ENCODE peak calls at places on chromosomes 6 and 20, in ten cellular contexts. P is transverse colon; F is progenitor cell of endocrine pancreas; B is AG08396; V is OCI-LY7; C is EL; Y is central memory CD4-positive, alpha-beta T cell; U is ELF-1; L is T1000; T is HS-27A. A is an unnamed sample.

GRCh38 chr6:37456126-37456525 is 23.1 kb downstream of the CMTR1 start:
- DNase-seq in P (no peak), F (no peak), B (peak), V (no peak), C (peak), Y (no peak), U (no peak), L (no peak), T (peak), A (no peak)

GRCh38 chr6:169978615-169979161 is 227.3 kb downstream of the ERMARD start:
- DNase-seq in P (no peak), F (no peak), B (peak), V (no peak), C (no peak), Y (no peak), U (no peak), L (no peak), T (no peak), A (no peak)

GRCh38 chr6:22631101-22631500 is 61.7 kb downstream of the HDGFL1 start:
- DNase-seq in P (no peak), F (no peak), B (peak), V (no peak), C (no peak), Y (no peak), U (no peak), L (no peak), T (no peak), A (no peak)

GRCh38 chr6:140923048-140923447 is 1209.7 kb upstream of the GJE1 start:
- DNase-seq in P (no peak), F (no peak), B (no peak), V (no peak), C (no peak), Y (no peak), U (no peak), L (no peak), T (no peak), A (no peak)

GRCh38 chr6:12391472-12391871 is 101.3 kb downstream of the EDN1 start:
- DNase-seq in P (no peak), F (no peak), B (no peak), V (no peak), C (no peak), Y (no peak), U (no peak), L (no peak), T (no peak), A (no peak)

GRCh38 chr6:22113046-22113766 is 183.6 kb downstream of the PRL start:
- DNase-seq in P (no peak), F (no peak), B (peak), V (no peak), C (peak), Y (no peak), U (no peak), L (peak), T (peak), A (no peak)

GRCh38 chr20:5492941-5493340 is 176.2 kb upstream of the PROKR2 start:
- DNase-seq in P (no peak), F (no peak), B (no peak), V (no peak), C (no peak), Y (no peak), U (no peak), L (no peak), T (no peak), A (no peak)

GRCh38 chr20:38706482-38706881 is 17.8 kb upstream of the SLC32A1 start:
- DNase-seq in P (no peak), F (no peak), B (no peak), V (no peak), C (no peak), Y (no peak), U (peak), L (no peak), T (no peak), A (no peak)

GRCh38 chr20:30168025-30168799 is 1089.3 kb upstream of the DEFB115 start:
- DNase-seq in P (no peak), F (no peak), B (no peak), V (no peak), C (no peak), Y (peak), U (peak), L (no peak), T (no peak), A (peak)

GRCh38 chr6:36724514-36725385 is 27.1 kb downstream of the RAB44 start:
- DNase-seq in P (peak), F (peak), B (peak), V (peak), C (peak), Y (no peak), U (peak), L (peak), T (peak), A (peak)

GRCh38 chr6:169883316-169883715 is 131.9 kb downstream of the ERMARD start:
- DNase-seq in P (no peak), F (no peak), B (no peak), V (no peak), C (no peak), Y (no peak), U (no peak), L (no peak), T (no peak), A (no peak)

GRCh38 chr6:167538746-167539145 is 213.9 kb downstream of the TTLL2 start:
- DNase-seq in P (no peak), F (no peak), B (no peak), V (no peak), C (no peak), Y (no peak), U (no peak), L (no peak), T (no peak), A (no peak)

GRCh38 chr6:107460074-107460631 is 789 bp upstream of the PDSS2 start:
- DNase-seq in P (no peak), F (no peak), B (no peak), V (no peak), C (no peak), Y (no peak), U (no peak), L (no peak), T (no peak), A (no peak)

GRCh38 chr6:11730645-11731044 is 48.0 kb downstream of the ADTRP start:
- DNase-seq in P (peak), F (no peak), B (no peak), V (no peak), C (no peak), Y (no peak), U (no peak), L (no peak), T (no peak), A (no peak)

GRCh38 chr20:47502271-47502730 is 614 bp downstream of the NCOA3 start:
- DNase-seq in P (peak), F (no peak), B (peak), V (no peak), C (peak), Y (peak), U (peak), L (no peak), T (peak), A (no peak)

GRCh38 chr6:42101186-42101657 is 41.2 kb downstream of the C6orf132 start:
- DNase-seq in P (peak), F (no peak), B (peak), V (no peak), C (no peak), Y (no peak), U (no peak), L (no peak), T (no peak), A (no peak)

GRCh38 chr20:58510921-58511320 is 4.3 kb downstream of the APCDD1L start:
- DNase-seq in P (no peak), F (no peak), B (no peak), V (no peak), C (no peak), Y (no peak), U (no peak), L (no peak), T (no peak), A (no peak)

GRCh38 chr6:134165827-134166226 is 113.4 kb upstream of the SLC2A12 start:
- DNase-seq in P (no peak), F (no peak), B (no peak), V (no peak), C (no peak), Y (no peak), U (no peak), L (no peak), T (no peak), A (no peak)

GRCh38 chr6:132070356-132070755 is 119.2 kb upstream of the CCN2 start:
- DNase-seq in P (no peak), F (no peak), B (no peak), V (peak), C (no peak), Y (no peak), U (no peak), L (no peak), T (no peak), A (no peak)

GRCh38 chr20:41316602-41317535 is 662 bp downstream of the ZHX3 start:
- DNase-seq in P (peak), F (peak), B (peak), V (peak), C (peak), Y (peak), U (peak), L (peak), T (peak), A (peak)

GRCh38 chr6:12602951-12603710 is 113.4 kb upstream of the PHACTR1 start:
- DNase-seq in P (peak), F (no peak), B (peak), V (peak), C (peak), Y (no peak), U (peak), L (no peak), T (no peak), A (no peak)

GRCh38 chr6:4164456-4164855 is 29.1 kb upstream of the ECI2 start:
- DNase-seq in P (no peak), F (no peak), B (no peak), V (no peak), C (no peak), Y (no peak), U (no peak), L (no peak), T (no peak), A (no peak)

GRCh38 chr6:54188832-54189231 is 77.6 kb downstream of the MLIP start:
- DNase-seq in P (no peak), F (no peak), B (no peak), V (no peak), C (no peak), Y (no peak), U (no peak), L (no peak), T (no peak), A (no peak)

GRCh38 chr20:25744261-25744660 is 47.6 kb upstream of the ZNF337 start:
- DNase-seq in P (no peak), F (no peak), B (no peak), V (no peak), C (no peak), Y (no peak), U (no peak), L (no peak), T (no peak), A (no peak)

GRCh38 chr6:131955192-131955591 is 4.0 kb upstream of the CCN2 start:
- DNase-seq in P (no peak), F (no peak), B (no peak), V (no peak), C (no peak), Y (no peak), U (no peak), L (no peak), T (no peak), A (no peak)

GRCh38 chr6:157635388-157636244 is 187.4 kb upstream of the SNX9 start:
- DNase-seq in P (no peak), F (no peak), B (no peak), V (no peak), C (no peak), Y (no peak), U (peak), L (no peak), T (no peak), A (no peak)

GRCh38 chr20:53162251-53162835 is 190.2 kb downstream of the TSHZ2 start:
- DNase-seq in P (peak), F (no peak), B (peak), V (peak), C (peak), Y (no peak), U (peak), L (peak), T (peak), A (no peak)

GRCh38 chr6:91149914-91150674 is 563.2 kb upstream of the MAP3K7 start:
- DNase-seq in P (no peak), F (no peak), B (no peak), V (no peak), C (no peak), Y (no peak), U (no peak), L (no peak), T (no peak), A (no peak)

GRCh38 chr6:5595184-5595583 is 333.9 kb downstream of the FARS2 start:
- DNase-seq in P (no peak), F (no peak), B (no peak), V (no peak), C (no peak), Y (no peak), U (no peak), L (no peak), T (no peak), A (no peak)

GRCh38 chr6:107033136-107033535 is 5.1 kb downstream of the MTRES1 start:
- DNase-seq in P (no peak), F (no peak), B (peak), V (no peak), C (peak), Y (no peak), U (no peak), L (no peak), T (no peak), A (no peak)

GRCh38 chr6:83917001-83917400 is 57.5 kb downstream of the CYB5R4 start:
- DNase-seq in P (no peak), F (no peak), B (no peak), V (no peak), C (peak), Y (no peak), U (no peak), L (no peak), T (no peak), A (no peak)

GRCh38 chr6:125722886-125723285 is 26.5 kb upstream of the HEY2 start:
- DNase-seq in P (no peak), F (no peak), B (no peak), V (no peak), C (no peak), Y (no peak), U (no peak), L (no peak), T (no peak), A (no peak)

GRCh38 chr6:13407368-13407708 is 79.0 kb upstream of the TBC1D7 start:
- DNase-seq in P (no peak), F (no peak), B (no peak), V (no peak), C (no peak), Y (no peak), U (no peak), L (no peak), T (no peak), A (no peak)

GRCh38 chr6:152087701-152088100 is 280.2 kb downstream of the ESR1 start:
- DNase-seq in P (no peak), F (no peak), B (no peak), V (no peak), C (no peak), Y (no peak), U (no peak), L (no peak), T (no peak), A (no peak)

GRCh38 chr6:32982084-32982701 is 13.8 kb downstream of the BRD2 start:
- DNase-seq in P (no peak), F (no peak), B (no peak), V (peak), C (peak), Y (no peak), U (no peak), L (no peak), T (no peak), A (no peak)

GRCh38 chr20:59825563-59825920 is 107.9 kb downstream of the SYCP2 start:
- DNase-seq in P (no peak), F (no peak), B (no peak), V (no peak), C (no peak), Y (no peak), U (no peak), L (no peak), T (no peak), A (no peak)

GRCh38 chr6:115643762-115644161 is 416.9 kb downstream of the FRK start:
- DNase-seq in P (no peak), F (no peak), B (peak), V (no peak), C (peak), Y (no peak), U (no peak), L (no peak), T (peak), A (no peak)

GRCh38 chr6:73339340-73339739 is 14.7 kb downstream of the DPPA5 start:
- DNase-seq in P (no peak), F (no peak), B (no peak), V (no peak), C (peak), Y (no peak), U (peak), L (peak), T (no peak), A (no peak)

GRCh38 chr6:6003334-6004146 is 3.2 kb downstream of the NRN1 start:
- DNase-seq in P (no peak), F (no peak), B (peak), V (no peak), C (peak), Y (peak), U (peak), L (no peak), T (no peak), A (no peak)

A was measured in activated T-cell treated with anti-CD3 and anti-CD28 coated beads for 1 hour.